ENCODE peak calls at places on chromosomes 3 and 15, in nine cellular contexts. One of them, this sample, is unnamed.

GRCh38 chr3:168272343-168272984 is 176.7 kb upstream of the GOLIM4 start:
- DNase-seq in AG09309: no peak
- DNase-seq in activated T-cell treated with anti-CD3 and anti-CD28 coated beads, Interleukin-2, amount 50 U/mL, for 72 hours: no peak
- DNase-seq in GDM1: no peak
- DNase-seq in uterus: no peak
- DNase-seq in HS-27A: peak
- DNase-seq in T-helper 9 cell: no peak
- DNase-seq in NCI-H1092: no peak
- DNase-seq in GF-D8: no peak
- DNase-seq in this sample: no peak

GRCh38 chr15:100125627-100126231 is 216.0 kb downstream of the ADAMTS17 start:
- DNase-seq in AG09309: no peak
- DNase-seq in activated T-cell treated with anti-CD3 and anti-CD28 coated beads, Interleukin-2, amount 50 U/mL, for 72 hours: no peak
- DNase-seq in GDM1: no peak
- DNase-seq in uterus: peak
- DNase-seq in HS-27A: no peak
- DNase-seq in T-helper 9 cell: no peak
- DNase-seq in NCI-H1092: no peak
- DNase-seq in GF-D8: no peak
- DNase-seq in this sample: no peak

GRCh38 chr15:57485869-57486268 is 105.8 kb upstream of the MYZAP start:
- DNase-seq in AG09309: no peak
- DNase-seq in activated T-cell treated with anti-CD3 and anti-CD28 coated beads, Interleukin-2, amount 50 U/mL, for 72 hours: no peak
- DNase-seq in GDM1: no peak
- DNase-seq in uterus: no peak
- DNase-seq in HS-27A: peak
- DNase-seq in T-helper 9 cell: no peak
- DNase-seq in NCI-H1092: no peak
- DNase-seq in GF-D8: no peak
- DNase-seq in this sample: peak

GRCh38 chr3:45082139-45082538 is 56.0 kb downstream of the CLEC3B start:
- DNase-seq in AG09309: no peak
- DNase-seq in activated T-cell treated with anti-CD3 and anti-CD28 coated beads, Interleukin-2, amount 50 U/mL, for 72 hours: no peak
- DNase-seq in GDM1: no peak
- DNase-seq in uterus: no peak
- DNase-seq in HS-27A: no peak
- DNase-seq in T-helper 9 cell: no peak
- DNase-seq in NCI-H1092: no peak
- DNase-seq in GF-D8: no peak
- DNase-seq in this sample: no peak

GRCh38 chr15:70559223-70559823 is 204.0 kb downstream of the UACA start:
- DNase-seq in AG09309: no peak
- DNase-seq in activated T-cell treated with anti-CD3 and anti-CD28 coated beads, Interleukin-2, amount 50 U/mL, for 72 hours: peak
- DNase-seq in GDM1: peak
- DNase-seq in uterus: no peak
- DNase-seq in HS-27A: no peak
- DNase-seq in T-helper 9 cell: peak
- DNase-seq in NCI-H1092: no peak
- DNase-seq in GF-D8: peak
- DNase-seq in this sample: no peak

GRCh38 chr3:37968232-37968631 is 22.4 kb upstream of the VILL start:
- DNase-seq in AG09309: no peak
- DNase-seq in activated T-cell treated with anti-CD3 and anti-CD28 coated beads, Interleukin-2, amount 50 U/mL, for 72 hours: no peak
- DNase-seq in GDM1: no peak
- DNase-seq in uterus: no peak
- DNase-seq in HS-27A: no peak
- DNase-seq in T-helper 9 cell: no peak
- DNase-seq in NCI-H1092: no peak
- DNase-seq in GF-D8: no peak
- DNase-seq in this sample: no peak

GRCh38 chr15:69919816-69920215 is 177.9 kb downstream of the TLE3 start:
- DNase-seq in AG09309: no peak
- DNase-seq in activated T-cell treated with anti-CD3 and anti-CD28 coated beads, Interleukin-2, amount 50 U/mL, for 72 hours: no peak
- DNase-seq in GDM1: no peak
- DNase-seq in uterus: no peak
- DNase-seq in HS-27A: no peak
- DNase-seq in T-helper 9 cell: no peak
- DNase-seq in NCI-H1092: no peak
- DNase-seq in GF-D8: no peak
- DNase-seq in this sample: no peak

GRCh38 chr3:52836991-52837390 is 2.2 kb upstream of the MUSTN1 start:
- DNase-seq in AG09309: no peak
- DNase-seq in activated T-cell treated with anti-CD3 and anti-CD28 coated beads, Interleukin-2, amount 50 U/mL, for 72 hours: no peak
- DNase-seq in GDM1: no peak
- DNase-seq in uterus: no peak
- DNase-seq in HS-27A: no peak
- DNase-seq in T-helper 9 cell: no peak
- DNase-seq in NCI-H1092: no peak
- DNase-seq in GF-D8: no peak
- DNase-seq in this sample: no peak

GRCh38 chr3:156576887-156577427 is 22.0 kb upstream of the SSR3 start:
- DNase-seq in AG09309: no peak
- DNase-seq in activated T-cell treated with anti-CD3 and anti-CD28 coated beads, Interleukin-2, amount 50 U/mL, for 72 hours: no peak
- DNase-seq in GDM1: no peak
- DNase-seq in uterus: no peak
- DNase-seq in HS-27A: no peak
- DNase-seq in T-helper 9 cell: no peak
- DNase-seq in NCI-H1092: no peak
- DNase-seq in GF-D8: no peak
- DNase-seq in this sample: no peak

GRCh38 chr15:31455499-31455898 is 128.9 kb downstream of the KLF13 start:
- DNase-seq in AG09309: no peak
- DNase-seq in activated T-cell treated with anti-CD3 and anti-CD28 coated beads, Interleukin-2, amount 50 U/mL, for 72 hours: no peak
- DNase-seq in GDM1: no peak
- DNase-seq in uterus: no peak
- DNase-seq in HS-27A: no peak
- DNase-seq in T-helper 9 cell: no peak
- DNase-seq in NCI-H1092: no peak
- DNase-seq in GF-D8: no peak
- DNase-seq in this sample: no peak

GRCh38 chr3:141877911-141878310 is 1.5 kb downstream of the ATP1B3 start:
- DNase-seq in AG09309: no peak
- DNase-seq in activated T-cell treated with anti-CD3 and anti-CD28 coated beads, Interleukin-2, amount 50 U/mL, for 72 hours: no peak
- DNase-seq in GDM1: no peak
- DNase-seq in uterus: no peak
- DNase-seq in HS-27A: no peak
- DNase-seq in T-helper 9 cell: no peak
- DNase-seq in NCI-H1092: no peak
- DNase-seq in GF-D8: no peak
- DNase-seq in this sample: no peak

GRCh38 chr3:174986685-174987084 is 127.6 kb downstream of the NAALADL2 start:
- DNase-seq in AG09309: no peak
- DNase-seq in activated T-cell treated with anti-CD3 and anti-CD28 coated beads, Interleukin-2, amount 50 U/mL, for 72 hours: no peak
- DNase-seq in GDM1: no peak
- DNase-seq in uterus: no peak
- DNase-seq in HS-27A: no peak
- DNase-seq in T-helper 9 cell: no peak
- DNase-seq in NCI-H1092: no peak
- DNase-seq in GF-D8: no peak
- DNase-seq in this sample: no peak

GRCh38 chr3:123683755-123684154 is 98.9 kb upstream of the HACD2 start:
- DNase-seq in AG09309: no peak
- DNase-seq in activated T-cell treated with anti-CD3 and anti-CD28 coated beads, Interleukin-2, amount 50 U/mL, for 72 hours: no peak
- DNase-seq in GDM1: no peak
- DNase-seq in uterus: no peak
- DNase-seq in HS-27A: no peak
- DNase-seq in T-helper 9 cell: no peak
- DNase-seq in NCI-H1092: no peak
- DNase-seq in GF-D8: no peak
- DNase-seq in this sample: no peak

GRCh38 chr3:171284308-171285075 is 175.7 kb downstream of the TNIK start:
- DNase-seq in AG09309: peak
- DNase-seq in activated T-cell treated with anti-CD3 and anti-CD28 coated beads, Interleukin-2, amount 50 U/mL, for 72 hours: no peak
- DNase-seq in GDM1: peak
- DNase-seq in uterus: peak
- DNase-seq in HS-27A: peak
- DNase-seq in T-helper 9 cell: no peak
- DNase-seq in NCI-H1092: no peak
- DNase-seq in GF-D8: no peak
- DNase-seq in this sample: peak

GRCh38 chr3:50600841-50601591 is 10.6 kb downstream of the CISH start:
- DNase-seq in AG09309: peak
- DNase-seq in activated T-cell treated with anti-CD3 and anti-CD28 coated beads, Interleukin-2, amount 50 U/mL, for 72 hours: peak
- DNase-seq in GDM1: peak
- DNase-seq in uterus: peak
- DNase-seq in HS-27A: peak
- DNase-seq in T-helper 9 cell: peak
- DNase-seq in NCI-H1092: peak
- DNase-seq in GF-D8: peak
- DNase-seq in this sample: peak

This sample was measured in pulmonary artery endothelial cell.